ENCODE peak calls at places on chromosomes 13 and 19, in six cellular contexts. Y, J, K, C, I and L are unnamed samples.

GRCh38 chr19:48798937-48799336 is 11.9 kb downstream of the BCAT2 start:
- DNase-seq in Y (no peak), J (no peak), K (no peak), C (peak; percentile 25), I (peak; percentile 64), L (no peak)

GRCh38 chr19:7257148-7258041 is 36.8 kb downstream of the INSR start:
- DNase-seq in Y (no peak), J (peak; percentile 72), K (peak; percentile 68), C (no peak), I (no peak), L (no peak)

GRCh38 chr19:29779921-29780320 is 31.9 kb upstream of the CCNE1 start:
- DNase-seq in Y (no peak), J (no peak), K (no peak), C (no peak), I (no peak), L (no peak)

GRCh38 chr19:1360818-1361461 is 22.8 kb upstream of the NDUFS7 start:
- DNase-seq in Y (no peak), J (no peak), K (no peak), C (no peak), I (no peak), L (no peak)

GRCh38 chr19:8611890-8612806 is 1.6 kb upstream of the ADAMTS10 start:
- DNase-seq in Y (no peak), J (no peak), K (no peak), C (no peak), I (peak; percentile 41), L (peak; percentile 87)

GRCh38 chr19:44476559-44477408 is 23.5 kb downstream of the ZNF180 start:
- DNase-seq in Y (no peak), J (no peak), K (peak; percentile 16), C (no peak), I (no peak), L (no peak)

GRCh38 chr19:33476151-33476707 is 45.4 kb downstream of the PEPD start:
- DNase-seq in Y (no peak), J (no peak), K (no peak), C (no peak), I (no peak), L (no peak)

GRCh38 chr13:67148219-67148583 is 81.9 kb downstream of the PCDH9 start:
- DNase-seq in Y (no peak), J (no peak), K (no peak), C (no peak), I (no peak), L (no peak)

GRCh38 chr13:106418556-106418955 is 116.9 kb downstream of the EFNB2 start:
- DNase-seq in Y (no peak), J (no peak), K (no peak), C (no peak), I (no peak), L (no peak)

GRCh38 chr19:54248016-54248601 is 5.5 kb upstream of the LILRA6 start:
- DNase-seq in Y (no peak), J (no peak), K (no peak), C (no peak), I (no peak), L (no peak)

GRCh38 chr13:30421093-30422055 is 919 bp upstream of the UBE2L5 start:
- DNase-seq in Y (peak; percentile 68), J (no peak), K (no peak), C (no peak), I (no peak), L (peak; percentile 27)

GRCh38 chr13:102709536-102709935 is 14.7 kb upstream of the METTL21C start:
- DNase-seq in Y (no peak), J (no peak), K (no peak), C (no peak), I (no peak), L (no peak)

GRCh38 chr13:80664930-80665329 is 324.0 kb upstream of the SPRY2 start:
- DNase-seq in Y (no peak), J (no peak), K (no peak), C (no peak), I (no peak), L (no peak)

GRCh38 chr19:47507924-47508553 is 6.8 kb downstream of the NAPA start:
- DNase-seq in Y (no peak), J (no peak), K (no peak), C (no peak), I (no peak), L (no peak)

GRCh38 chr13:40667622-40667978 is 1.2 kb upstream of the FOXO1 start:
- DNase-seq in Y (no peak), J (no peak), K (no peak), C (no peak), I (no peak), L (no peak)

GRCh38 chr13:45162821-45163220 is 38.0 kb downstream of the KCTD4 start:
- DNase-seq in Y (no peak), J (peak; percentile 76), K (no peak), C (no peak), I (no peak), L (no peak)

GRCh38 chr13:62309904-62310303 is 894.3 kb upstream of the PCDH20 start:
- DNase-seq in Y (no peak), J (no peak), K (no peak), C (no peak), I (peak; percentile 13), L (no peak)

GRCh38 chr13:109836629-109837607 is 50.5 kb upstream of the IRS2 start:
- DNase-seq in Y (no peak), J (no peak), K (peak; percentile 13), C (peak; percentile 38), I (no peak), L (no peak)

GRCh38 chr19:34241513-34242337 is 12.6 kb upstream of the GARRE1 start:
- DNase-seq in Y (no peak), J (no peak), K (peak; percentile 53), C (no peak), I (peak; percentile 77), L (no peak)

GRCh38 chr13:30108216-30108912 is 199.0 kb downstream of the KATNAL1 start:
- DNase-seq in Y (no peak), J (no peak), K (no peak), C (no peak), I (no peak), L (no peak)

GRCh38 chr13:29187584-29187983 is 367.4 kb downstream of the MTUS2 start:
- DNase-seq in Y (no peak), J (no peak), K (no peak), C (no peak), I (no peak), L (no peak)

GRCh38 chr19:42540071-42540553 is 11.8 kb upstream of the CEACAM1 start:
- DNase-seq in Y (no peak), J (no peak), K (no peak), C (no peak), I (no peak), L (no peak)
- TF ChIP-seq ZNF274 in Y (no peak), J (no peak), K (no peak), C (no peak), I (no peak), L (no peak)

GRCh38 chr13:93771782-93772181 is 545.2 kb downstream of the GPC6 start:
- DNase-seq in Y (no peak), J (no peak), K (no peak), C (no peak), I (no peak), L (no peak)
- TF ChIP-seq ZNF274 in Y (no peak), J (no peak), K (no peak), C (no peak), I (no peak), L (no peak)

GRCh38 chr13:113040597-113041292 is 64.8 kb upstream of the F7 start:
- DNase-seq in Y (no peak), J (no peak), K (no peak), C (no peak), I (no peak), L (no peak)
- TF ChIP-seq ZNF274 in Y (no peak), J (no peak), K (no peak), C (no peak), I (no peak), L (no peak)

GRCh38 chr19:10114651-10115391 is 3.3 kb downstream of the P2RY11 start:
- DNase-seq in Y (no peak), J (no peak), K (no peak), C (no peak), I (no peak), L (no peak)
- TF ChIP-seq ZNF274 in Y (no peak), J (no peak), K (no peak), C (no peak), I (no peak), L (no peak)

GRCh38 chr19:16715613-16716012 is 4.0 kb upstream of the NWD1 start:
- DNase-seq in Y (no peak), J (no peak), K (no peak), C (no peak), I (no peak), L (no peak)

DNA sequence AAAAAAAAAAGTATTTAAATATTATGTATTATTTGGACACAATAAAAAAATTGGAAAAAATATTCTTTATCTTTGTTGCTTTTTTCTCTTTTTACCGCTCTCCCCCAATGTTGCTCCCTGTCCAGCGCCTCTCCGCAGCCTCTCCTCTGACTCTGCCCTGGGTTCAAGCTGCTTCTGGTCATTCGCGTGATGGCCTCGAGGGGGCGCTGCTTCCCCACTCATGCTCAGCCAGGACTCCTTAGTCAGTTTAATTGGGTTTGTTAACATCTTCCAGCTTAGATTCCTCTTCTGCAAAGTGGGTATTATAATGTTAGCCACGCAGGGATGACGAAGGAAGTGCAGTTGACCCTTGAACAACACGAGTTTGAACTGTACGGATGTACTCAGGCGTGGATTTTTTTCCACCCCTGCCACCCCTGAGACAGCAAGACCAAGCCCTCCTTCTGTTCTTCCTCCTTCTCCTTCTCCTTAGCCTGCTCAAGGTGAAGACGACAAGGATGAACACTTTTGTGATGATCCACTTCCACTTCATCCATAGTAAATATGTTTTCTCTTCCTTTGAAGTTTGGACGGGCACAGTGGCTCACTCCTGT is 4.8 kb upstream of the NWD1 start:
- DNase-seq in Y (peak; percentile 78), J (peak; percentile 48), K (peak; percentile 24), C (peak; percentile 20), I (peak; percentile 50), L (peak; percentile 49)
- TF ChIP-seq ZNF274 in Y (no peak), J (no peak), K (no peak), C (no peak), I (no peak), L (no peak)